ENCODE peak calls at places on chromosome 4, in six cellular contexts. Q, A, C, B, F and T are unnamed samples.

GRCh38 chr4:151721466-151721865 is 39.3 kb downstream of the GATB start:
- DNase-seq in Q (no peak), A (no peak), C (no peak), B (no peak), F (no peak), T (peak)

GRCh38 chr4:149823770-149824221 is 8.2 kb upstream of the IQCM start:
- DNase-seq in Q (peak), A (no peak), C (no peak), B (no peak), F (no peak), T (no peak)

GRCh38 chr4:188691811-188692210 is 552.6 kb downstream of the TRIML1 start:
- DNase-seq in Q (peak), A (no peak), C (no peak), B (no peak), F (no peak), T (no peak)

GRCh38 chr4:64771149-64771548 is 361.9 kb upstream of the TECRL start:
- DNase-seq in Q (no peak), A (no peak), C (no peak), B (no peak), F (no peak), T (no peak)

GRCh38 chr4:8915201-8916200 is 43.9 kb upstream of the HMX1 start:
- DNase-seq in Q (no peak), A (no peak), C (peak), B (peak), F (peak), T (no peak)

GRCh38 chr4:120049732-120050494 is 16.7 kb downstream of the MAD2L1 start:
- DNase-seq in Q (peak), A (peak), C (peak), B (peak), F (peak), T (peak)

GRCh38 chr4:102076622-102077021 is 268.7 kb downstream of the SLC39A8 start:
- DNase-seq in Q (peak), A (no peak), C (no peak), B (no peak), F (no peak), T (no peak)

GRCh38 chr4:2243682-2244380 is 1.9 kb upstream of the HAUS3 start:
- DNase-seq in Q (peak), A (peak), C (peak), B (peak), F (no peak), T (no peak)

GRCh38 chr4:153365003-153365402 is 20.5 kb downstream of the MND1 start:
- DNase-seq in Q (no peak), A (no peak), C (no peak), B (no peak), F (no peak), T (no peak)

GRCh38 chr4:41400296-41400695 is 137.7 kb upstream of the LIMCH1 start:
- DNase-seq in Q (no peak), A (no peak), C (no peak), B (no peak), F (no peak), T (no peak)

GRCh38 chr4:67725981-67726380 is 25.0 kb upstream of the UBA6 start:
- DNase-seq in Q (peak), A (no peak), C (no peak), B (no peak), F (no peak), T (no peak)

GRCh38 chr4:52037730-52038108 is 380 bp downstream of the SGCB start:
- DNase-seq in Q (no peak), A (peak), C (peak), B (peak), F (peak), T (no peak)

GRCh38 chr4:185534850-185535761 is at the start of gene PDLIM3:
- DNase-seq in Q (no peak), A (peak), C (peak), B (peak), F (no peak), T (peak)

GRCh38 chr4:183098080-183098722 is 856 bp upstream of the WWC2 start:
- DNase-seq in Q (no peak), A (no peak), C (peak), B (peak), F (peak), T (no peak)

GRCh38 chr4:181991374-181991773 is 251.8 kb upstream of the TENM3 start:
- DNase-seq in Q (no peak), A (no peak), C (no peak), B (no peak), F (no peak), T (no peak)

GRCh38 chr4:41579043-41579442 is 41.1 kb downstream of the LIMCH1 start:
- DNase-seq in Q (no peak), A (no peak), C (no peak), B (no peak), F (no peak), T (no peak)

GRCh38 chr4:71275570-71275969 is 63.2 kb upstream of the SLC4A4 start:
- DNase-seq in Q (no peak), A (no peak), C (no peak), B (no peak), F (no peak), T (no peak)

GRCh38 chr4:68368566-68369473 is 18.9 kb upstream of the YTHDC1 start:
- DNase-seq in Q (peak), A (no peak), C (no peak), B (no peak), F (no peak), T (no peak)

GRCh38 chr4:7124643-7125442 is 57.0 kb upstream of the GRPEL1 start:
- DNase-seq in Q (peak), A (peak), C (no peak), B (no peak), F (no peak), T (no peak)

GRCh38 chr4:101987623-101988243 is 197.2 kb downstream of the BANK1 start:
- DNase-seq in Q (no peak), A (no peak), C (no peak), B (no peak), F (no peak), T (no peak)

GRCh38 chr4:6926681-6927478 is 17.3 kb downstream of the TBC1D14 start:
- DNase-seq in Q (no peak), A (no peak), C (peak), B (no peak), F (no peak), T (no peak)

GRCh38 chr4:57102050-57102564 is 8.1 kb downstream of the IGFBP7 start:
- DNase-seq in Q (peak), A (no peak), C (peak), B (no peak), F (no peak), T (no peak)

GRCh38 chr4:686371-687040 is 2.4 kb downstream of the SLC49A3 start:
- DNase-seq in Q (no peak), A (no peak), C (peak), B (no peak), F (no peak), T (no peak)

GRCh38 chr4:162497564-162498167 is 333.9 kb upstream of the FSTL5 start:
- DNase-seq in Q (peak), A (peak), C (no peak), B (no peak), F (no peak), T (no peak)

GRCh38 chr4:123350191-123350544 is 46.4 kb upstream of the SPRY1 start:
- DNase-seq in Q (peak), A (peak), C (no peak), B (no peak), F (no peak), T (peak)

GRCh38 chr4:82898322-82899243 is 2.0 kb upstream of the THAP9 start:
- DNase-seq in Q (peak), A (no peak), C (no peak), B (no peak), F (no peak), T (no peak)

GRCh38 chr4:107050525-107051135 is 14.5 kb upstream of the DKK2 start:
- DNase-seq in Q (peak), A (peak), C (no peak), B (no peak), F (no peak), T (no peak)

GRCh38 chr4:17646693-17647092 is 32.3 kb downstream of the MED28 start:
- DNase-seq in Q (no peak), A (no peak), C (no peak), B (no peak), F (no peak), T (no peak)

GRCh38 chr4:48138936-48139335 is 4.9 kb upstream of the TXK start:
- DNase-seq in Q (no peak), A (no peak), C (no peak), B (no peak), F (no peak), T (no peak)

GRCh38 chr4:54661156-54661555 is 3.4 kb downstream of the KIT start:
- DNase-seq in Q (peak), A (no peak), C (no peak), B (no peak), F (no peak), T (no peak)

GRCh38 chr4:148914301-148914700 is 472.1 kb upstream of the NR3C2 start:
- DNase-seq in Q (no peak), A (no peak), C (no peak), B (no peak), F (no peak), T (no peak)

GRCh38 chr4:139861471-139861870 is 195.9 kb downstream of the MGST2 start:
- DNase-seq in Q (no peak), A (peak), C (peak), B (no peak), F (no peak), T (no peak)

GRCh38 chr4:16897991-16898827 is at the start of gene LDB2:
- DNase-seq in Q (no peak), A (no peak), C (peak), B (no peak), F (no peak), T (no peak)

GRCh38 chr4:2694691-2695090 is 61.4 kb downstream of the TNIP2 start:
- DNase-seq in Q (no peak), A (no peak), C (no peak), B (no peak), F (no peak), T (no peak)

GRCh38 chr4:107167051-107167450 is 130.9 kb upstream of the DKK2 start:
- DNase-seq in Q (no peak), A (no peak), C (no peak), B (no peak), F (no peak), T (no peak)

GRCh38 chr4:88227734-88228133 is 56.6 kb downstream of the PPM1K start:
- DNase-seq in Q (no peak), A (no peak), C (no peak), B (no peak), F (no peak), T (no peak)

GRCh38 chr4:22369901-22370562 is 145.8 kb downstream of the ADGRA3 start:
- DNase-seq in Q (no peak), A (no peak), C (no peak), B (no peak), F (no peak), T (no peak)